ENCODE peak calls at places on chromosome 9, in nine cellular contexts. I is SJSA1; W is Peyer's patch; M is left ventricle myocardium inferior; A is neuronal stem cell; Y is IMR-90; G is right atrium auricular region; K is Karpas-422; C is CD4-positive, CD25-positive, alpha-beta regulatory T cell. T is an unnamed sample.

GRCh38 chr9:98771209-98771874 is 25.0 kb downstream of the ANKS6 start:
- DNase-seq in I (no peak), K (no peak), C (no peak), G (peak; percentile 44), M (no peak), A (no peak), W (no peak), Y (no peak), T (no peak)

GRCh38 chr9:24464321-24464951 is 81.3 kb downstream of the IZUMO3 start:
- DNase-seq in A (no peak), W (no peak), M (no peak), G (no peak), Y (no peak), K (no peak), C (no peak), I (no peak), T (no peak)

GRCh38 chr9:71620806-71621205 is 147.5 kb downstream of the CEMIP2 start:
- DNase-seq in A (no peak), Y (no peak), W (no peak), K (no peak), I (no peak), G (no peak), M (no peak), C (no peak), T (no peak)

GRCh38 chr9:94002316-94003140 is 47.4 kb upstream of the BARX1 start:
- DNase-seq in W (no peak), I (peak; percentile 20), K (peak; percentile 83), Y (peak; percentile 50), M (no peak), A (peak; percentile 69), G (no peak), C (peak; percentile 61), T (no peak)

GRCh38 chr9:18947772-18948391 is 85.1 kb downstream of the SAXO1 start:
- DNase-seq in K (no peak), C (no peak), Y (peak; percentile 6), W (no peak), M (no peak), G (no peak), A (no peak), I (no peak), T (no peak)

GRCh38 chr9:4590430-4591122 is 71.5 kb upstream of the PLPP6 start:
- DNase-seq in G (no peak), A (no peak), C (no peak), K (peak; percentile 25), I (peak; percentile 62), M (no peak), W (no peak), Y (peak; percentile 57), T (no peak)

GRCh38 chr9:92468206-92468605 is 14.1 kb downstream of the ASPN start:
- DNase-seq in Y (peak; percentile 66), C (no peak), A (no peak), W (no peak), K (no peak), G (no peak), M (no peak), I (no peak), T (no peak)

GRCh38 chr9:89690334-89690912 is 85.6 kb downstream of the GADD45G start:
- DNase-seq in Y (no peak), W (no peak), C (peak; percentile 51), M (no peak), K (no peak), I (no peak), A (no peak), G (no peak), T (no peak)

GRCh38 chr9:3576358-3576757 is 50.6 kb upstream of the RFX3 start:
- DNase-seq in Y (no peak), C (no peak), W (no peak), I (no peak), A (no peak), M (peak; percentile 18), G (no peak), K (no peak), T (no peak)

GRCh38 chr9:133614056-133614455 is 4.9 kb upstream of the FAM163B start:
- DNase-seq in I (no peak), C (no peak), Y (no peak), M (peak; percentile 1), G (no peak), W (no peak), K (no peak), A (no peak), T (no peak)
- H3K27me3 ChIP-seq in I (peaks cover 64% of the 10 kb centered on the region), C (no peaks in the 10 kb centered on the region), Y (peaks cover 52% of the 10 kb centered on the region), M (peaks cover 100% of the 10 kb centered on the region), G (no peaks in the 10 kb centered on the region), W (peaks cover under 1% of the 10 kb centered on the region), K (no peaks in the 10 kb centered on the region), A (peaks cover 88% of the 10 kb centered on the region), T (peaks cover 14% of the 10 kb centered on the region)

GRCh38 chr9:35951736-35952135 is 6.2 kb downstream of the OR2S2 start:
- DNase-seq in K (no peak), W (no peak), A (no peak), G (no peak), I (peak; percentile 34), Y (peak; percentile 54), C (no peak), M (no peak), T (no peak)

GRCh38 chr9:35952526-35953191 is 5.3 kb downstream of the OR2S2 start:
- DNase-seq in C (no peak), I (no peak), A (no peak), K (no peak), G (no peak), M (no peak), Y (no peak), W (no peak), T (no peak)

GRCh38 chr9:35945341-35946018 is 12.5 kb downstream of the OR2S2 start:
- DNase-seq in W (peak; percentile 75), K (peak; percentile 82), I (peak; percentile 67), Y (peak; percentile 85), C (peak; percentile 53), M (peak; percentile 85), G (peak; percentile 81), A (peak; percentile 57), T (peak; percentile 69)

GRCh38 chr9:35948451-35948850 is 9.5 kb downstream of the OR2S2 start:
- DNase-seq in Y (no peak), A (no peak), I (no peak), M (no peak), K (no peak), G (no peak), W (no peak), C (no peak), T (no peak)

DNA sequence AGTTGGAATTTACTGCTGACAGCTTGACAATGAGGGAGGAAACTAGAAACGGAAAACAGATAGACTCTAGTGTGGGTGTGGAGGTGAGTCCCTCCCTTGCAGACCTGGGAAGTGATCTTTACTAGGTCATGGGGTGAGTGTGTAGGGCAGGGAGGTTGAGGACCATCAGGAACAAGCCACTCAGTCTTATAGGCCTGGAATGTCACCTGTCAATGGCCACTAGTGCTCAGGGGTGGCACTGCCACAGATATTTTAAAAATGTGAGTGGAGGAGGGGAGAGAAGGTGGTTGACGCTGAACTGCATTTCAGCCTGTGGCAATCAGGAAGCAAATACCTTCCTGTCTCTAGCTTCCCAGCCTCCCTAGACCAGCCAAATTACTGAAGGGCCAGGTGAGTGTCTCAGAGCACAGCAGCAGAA is 9.0 kb downstream of the OR2S2 start:
- DNase-seq in W (no peak), M (no peak), C (no peak), K (peak; percentile 22), I (no peak), A (no peak), Y (no peak), G (no peak), T (no peak)
- H3K27ac ChIP-seq in W (peak overlapping the region; percentile 27), M (peak overlapping the region; percentile 78), C (no peak overlapping the region), K (no peak overlapping the region), I (no peak overlapping the region), A (no peak overlapping the region), Y (no peak overlapping the region), G (no peak overlapping the region), T (no peak overlapping the region)

GRCh38 chr9:138118601-138119071 is 241.1 kb downstream of the CACNA1B start:
- DNase-seq in M (no peak), Y (no peak), A (no peak), W (no peak), I (no peak), C (no peak), G (no peak), K (no peak), T (no peak)
- H3K9me3 ChIP-seq in M (no peaks in the 10 kb centered on the region), Y (peaks cover 74% of the 10 kb centered on the region), A (no peaks in the 10 kb centered on the region), W (no peaks in the 10 kb centered on the region), I (no peaks in the 10 kb centered on the region), C (no peaks in the 10 kb centered on the region), G (no peaks in the 10 kb centered on the region), K (peaks cover 16% of the 10 kb centered on the region), T (no peaks in the 10 kb centered on the region)

GRCh38 chr9:136147038-136147889 is 28.6 kb upstream of the TMEM250 start:
- DNase-seq in C (no peak), M (no peak), A (no peak), Y (no peak), W (no peak), G (no peak), I (no peak), K (no peak), T (no peak)

GRCh38 chr9:136149853-136150252 is 31.2 kb upstream of the TMEM250 start:
- DNase-seq in W (no peak), I (no peak), A (no peak), G (no peak), C (no peak), M (no peak), K (no peak), Y (no peak), T (no peak)

GRCh38 chr9:136146126-136147037 is 27.7 kb upstream of the TMEM250 start:
- DNase-seq in Y (no peak), K (no peak), C (no peak), M (no peak), W (no peak), A (no peak), G (no peak), I (no peak), T (no peak)

GRCh38 chr9:136148766-136149165 is 30.1 kb upstream of the TMEM250 start:
- DNase-seq in A (no peak), M (no peak), K (no peak), I (no peak), C (no peak), W (no peak), G (no peak), Y (no peak), T (no peak)

GRCh38 chr9:136147890-136148714 is 29.4 kb upstream of the TMEM250 start:
- DNase-seq in K (no peak), I (no peak), G (no peak), A (no peak), Y (no peak), M (no peak), W (no peak), C (no peak), T (no peak)
- H3K27me3 ChIP-seq in K (no peaks in the 10 kb centered on the region), I (peaks cover 31% of the 10 kb centered on the region), G (no peaks in the 10 kb centered on the region), A (peaks cover 75% of the 10 kb centered on the region), Y (peaks cover 48% of the 10 kb centered on the region), M (peaks cover 70% of the 10 kb centered on the region), W (no peaks in the 10 kb centered on the region), C (no peaks in the 10 kb centered on the region), T (peaks cover 25% of the 10 kb centered on the region)

GRCh38 chr9:114178076-114178475 is 22.7 kb downstream of the COL27A1 start:
- DNase-seq in A (no peak), C (no peak), W (no peak), K (no peak), M (no peak), Y (no peak), I (no peak), G (no peak), T (no peak)
- H3K27ac ChIP-seq in A (no peak overlapping the region), C (no peak overlapping the region), W (no peak overlapping the region), K (no peak overlapping the region), M (peak overlapping the region; percentile 82), Y (no peak overlapping the region), I (no peak overlapping the region), G (peak overlapping the region; percentile 67), T (no peak overlapping the region)

T was measured in CD4-positive, alpha-beta T cell.